ENCODE peak calls at places on chromosomes 1 and 21, in eight cellular contexts. One of them, this sample, is unnamed.
A peak's percentile ranks its signal among the peaks of the same experiment; 100 is the strongest.

GRCh38 chr1:39753132-39754025 is 14.7 kb downstream of the PPIE start:
- DNase-seq in SK-N-SH: no peak
- DNase-seq in brain microvascular endothelial cell: no peak
- DNase-seq in Peyer's patch: no peak
- DNase-seq in PC-3: no peak
- DNase-seq in ovary: no peak
- DNase-seq in CD8-positive, alpha-beta T cell: no peak
- DNase-seq in suprapubic skin: no peak
- DNase-seq in this sample: no peak

GRCh38 chr1:112312315-112312714 is 83.7 kb upstream of the CTTNBP2NL start:
- DNase-seq in SK-N-SH: no peak
- DNase-seq in brain microvascular endothelial cell: no peak
- DNase-seq in Peyer's patch: no peak
- DNase-seq in PC-3: no peak
- DNase-seq in ovary: no peak
- DNase-seq in CD8-positive, alpha-beta T cell: no peak
- DNase-seq in suprapubic skin: no peak
- DNase-seq in this sample: no peak

GRCh38 chr1:115567431-115567830 is 74.3 kb upstream of the VANGL1 start:
- DNase-seq in SK-N-SH: no peak
- DNase-seq in brain microvascular endothelial cell: no peak
- DNase-seq in Peyer's patch: no peak
- DNase-seq in PC-3: no peak
- DNase-seq in ovary: no peak
- DNase-seq in CD8-positive, alpha-beta T cell: no peak
- DNase-seq in suprapubic skin: no peak
- DNase-seq in this sample: no peak

GRCh38 chr1:44217809-44218410 is 4.6 kb downstream of the DMAP1 start:
- DNase-seq in SK-N-SH: peak; percentile 84
- DNase-seq in brain microvascular endothelial cell: peak; percentile 66
- DNase-seq in Peyer's patch: peak; percentile 74
- DNase-seq in PC-3: peak; percentile 81
- DNase-seq in ovary: peak; percentile 60
- DNase-seq in CD8-positive, alpha-beta T cell: peak; percentile 78
- DNase-seq in suprapubic skin: no peak
- DNase-seq in this sample: peak; percentile 80

GRCh38 chr1:163703794-163704193 is 382.0 kb downstream of the NUF2 start:
- DNase-seq in SK-N-SH: no peak
- DNase-seq in brain microvascular endothelial cell: no peak
- DNase-seq in Peyer's patch: no peak
- DNase-seq in PC-3: peak; percentile 69
- DNase-seq in ovary: no peak
- DNase-seq in CD8-positive, alpha-beta T cell: no peak
- DNase-seq in suprapubic skin: no peak
- DNase-seq in this sample: no peak

GRCh38 chr1:203326830-203327683 is 21.7 kb downstream of the BTG2 start:
- DNase-seq in SK-N-SH: peak; percentile 97
- DNase-seq in brain microvascular endothelial cell: peak; percentile 73
- DNase-seq in Peyer's patch: peak; percentile 95
- DNase-seq in PC-3: peak; percentile 94
- DNase-seq in ovary: peak; percentile 95
- DNase-seq in CD8-positive, alpha-beta T cell: peak; percentile 95
- DNase-seq in suprapubic skin: peak; percentile 95
- DNase-seq in this sample: peak; percentile 87

GRCh38 chr1:216456682-216457081 is 33.4 kb upstream of the USH2A start:
- DNase-seq in SK-N-SH: peak; percentile 78
- DNase-seq in brain microvascular endothelial cell: peak; percentile 91
- DNase-seq in Peyer's patch: no peak
- DNase-seq in PC-3: peak; percentile 97
- DNase-seq in ovary: no peak
- DNase-seq in CD8-positive, alpha-beta T cell: no peak
- DNase-seq in suprapubic skin: no peak
- DNase-seq in this sample: no peak

GRCh38 chr1:223001653-223002634 is 141.1 kb downstream of the TLR5 start:
- DNase-seq in SK-N-SH: no peak
- DNase-seq in brain microvascular endothelial cell: no peak
- DNase-seq in Peyer's patch: no peak
- DNase-seq in PC-3: peak; percentile 64
- DNase-seq in ovary: no peak
- DNase-seq in CD8-positive, alpha-beta T cell: no peak
- DNase-seq in suprapubic skin: no peak
- DNase-seq in this sample: no peak

GRCh38 chr1:42692461-42692860 is 10.2 kb downstream of the YBX1 start:
- DNase-seq in SK-N-SH: no peak
- DNase-seq in brain microvascular endothelial cell: no peak
- DNase-seq in Peyer's patch: no peak
- DNase-seq in PC-3: peak; percentile 22
- DNase-seq in ovary: no peak
- DNase-seq in CD8-positive, alpha-beta T cell: no peak
- DNase-seq in suprapubic skin: no peak
- DNase-seq in this sample: no peak

GRCh38 chr1:102431253-102431652 is 434.5 kb upstream of the OLFM3 start:
- DNase-seq in SK-N-SH: no peak
- DNase-seq in brain microvascular endothelial cell: no peak
- DNase-seq in Peyer's patch: no peak
- DNase-seq in PC-3: no peak
- DNase-seq in ovary: no peak
- DNase-seq in CD8-positive, alpha-beta T cell: no peak
- DNase-seq in suprapubic skin: no peak
- DNase-seq in this sample: no peak

GRCh38 chr1:102435483-102435882 is 438.8 kb upstream of the OLFM3 start:
- DNase-seq in SK-N-SH: no peak
- DNase-seq in brain microvascular endothelial cell: no peak
- DNase-seq in Peyer's patch: no peak
- DNase-seq in PC-3: no peak
- DNase-seq in ovary: no peak
- DNase-seq in CD8-positive, alpha-beta T cell: no peak
- DNase-seq in suprapubic skin: no peak
- DNase-seq in this sample: no peak

DNA sequence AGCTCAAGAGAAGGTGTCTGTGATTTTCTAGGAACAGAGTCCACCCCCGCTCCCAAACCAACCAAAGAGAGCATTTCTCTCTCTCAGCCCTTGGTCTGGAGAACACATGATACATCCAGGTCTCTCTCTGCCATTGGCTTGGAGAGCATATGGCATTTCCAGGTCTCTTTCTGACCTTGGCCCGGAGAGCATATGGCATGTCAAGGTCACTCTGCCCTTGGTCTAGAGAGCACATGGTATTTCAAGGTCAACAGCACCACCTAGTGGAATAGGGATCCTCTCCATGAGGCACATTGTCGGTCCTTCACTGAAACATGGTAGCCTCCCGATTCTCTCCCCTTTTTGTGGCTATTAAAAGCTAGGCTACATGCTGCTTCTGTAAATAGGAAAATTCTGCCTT is 437.7 kb upstream of the OLFM3 start:
- DNase-seq in SK-N-SH: peak; percentile 28
- DNase-seq in brain microvascular endothelial cell: no peak
- DNase-seq in Peyer's patch: no peak
- DNase-seq in PC-3: peak; percentile 44
- DNase-seq in ovary: no peak
- DNase-seq in CD8-positive, alpha-beta T cell: no peak
- DNase-seq in suprapubic skin: no peak
- DNase-seq in this sample: no peak
- TF ChIP-seq CTCF in SK-N-SH: peak; percentile 67
- TF ChIP-seq CTCF in brain microvascular endothelial cell: peak; percentile 45
- TF ChIP-seq CTCF in Peyer's patch: no peak
- TF ChIP-seq CTCF in PC-3: peak; percentile 64
- TF ChIP-seq CTCF in ovary: no peak
- TF ChIP-seq CTCF in CD8-positive, alpha-beta T cell: no peak
- TF ChIP-seq CTCF in suprapubic skin: no peak
- TF ChIP-seq CTCF in this sample: peak; percentile 33

DNA sequence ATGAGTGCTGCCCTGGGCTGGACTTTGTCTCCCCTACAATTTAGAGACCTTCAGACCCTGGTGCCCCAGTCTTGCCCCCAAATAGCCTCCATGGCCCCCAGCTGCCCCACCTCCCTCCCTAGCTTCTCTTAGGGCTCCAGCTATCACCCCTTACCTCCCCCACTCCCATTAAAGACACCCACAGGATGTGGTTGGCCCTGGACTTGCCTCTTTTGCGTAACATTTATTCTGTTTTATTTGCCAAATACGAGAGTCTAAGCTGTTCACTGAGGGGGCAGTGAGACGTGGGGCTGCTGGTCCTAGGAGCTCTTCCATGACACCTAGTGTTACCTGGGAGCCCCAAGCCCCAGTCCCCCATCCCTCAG is 4.5 kb downstream of the ZC3H12A start:
- DNase-seq in SK-N-SH: no peak
- DNase-seq in brain microvascular endothelial cell: no peak
- DNase-seq in Peyer's patch: peak; percentile 72
- DNase-seq in PC-3: peak; percentile 46
- DNase-seq in ovary: no peak
- DNase-seq in CD8-positive, alpha-beta T cell: peak; percentile 71
- DNase-seq in suprapubic skin: no peak
- DNase-seq in this sample: no peak
- H3K4me3 ChIP-seq in SK-N-SH: no peak overlapping the region
- H3K4me3 ChIP-seq in brain microvascular endothelial cell: peak overlapping the region; percentile 90
- H3K4me3 ChIP-seq in Peyer's patch: peak overlapping the region; percentile 86
- H3K4me3 ChIP-seq in PC-3: peak overlapping the region; percentile 71
- H3K4me3 ChIP-seq in ovary: peak overlapping the region; percentile 5
- H3K4me3 ChIP-seq in CD8-positive, alpha-beta T cell: peak overlapping the region; percentile 95
- H3K4me3 ChIP-seq in suprapubic skin: peak overlapping the region; percentile 81
- H3K4me3 ChIP-seq in this sample: peak overlapping the region; percentile 17

GRCh38 chr1:210446479-210446878 is 117.8 kb downstream of the HHAT start:
- DNase-seq in SK-N-SH: no peak
- DNase-seq in brain microvascular endothelial cell: peak; percentile 33
- DNase-seq in Peyer's patch: peak; percentile 38
- DNase-seq in PC-3: peak; percentile 24
- DNase-seq in ovary: no peak
- DNase-seq in CD8-positive, alpha-beta T cell: peak; percentile 81
- DNase-seq in suprapubic skin: no peak
- DNase-seq in this sample: no peak
- H3K27ac ChIP-seq in SK-N-SH: no peak overlapping the region
- H3K27ac ChIP-seq in brain microvascular endothelial cell: no peak overlapping the region
- H3K27ac ChIP-seq in Peyer's patch: no peak overlapping the region
- H3K27ac ChIP-seq in PC-3: no peak overlapping the region
- H3K27ac ChIP-seq in ovary: no peak overlapping the region
- H3K27ac ChIP-seq in CD8-positive, alpha-beta T cell: no peak overlapping the region
- H3K27ac ChIP-seq in suprapubic skin: no peak overlapping the region
- H3K27ac ChIP-seq in this sample: no peak overlapping the region

DNA sequence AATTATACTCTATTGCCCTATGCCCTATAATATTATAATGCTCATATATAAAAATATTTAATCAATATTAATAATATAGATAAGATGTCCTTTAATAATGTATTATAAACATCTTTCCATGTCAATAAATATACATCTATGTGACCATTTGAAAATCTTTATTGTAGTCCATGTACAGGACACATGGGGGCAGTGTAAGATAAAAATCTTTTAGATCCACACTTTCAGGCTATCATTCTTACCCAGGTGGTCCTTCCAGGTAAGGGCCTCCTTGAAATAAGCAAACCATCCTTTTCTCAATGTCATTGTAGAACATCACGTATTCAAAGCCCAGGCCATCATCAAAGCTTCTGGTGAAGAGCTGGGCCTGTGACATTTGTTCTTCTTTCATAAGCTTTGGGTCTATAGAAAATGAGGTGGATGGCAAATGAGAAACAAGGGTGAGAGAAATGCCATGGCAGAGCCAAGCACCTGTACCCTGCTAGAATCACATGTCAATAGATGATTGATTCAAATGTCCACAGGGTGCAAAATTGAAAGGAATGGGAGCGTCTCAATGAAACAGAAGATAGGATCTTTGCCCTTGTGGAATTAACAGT is 20.2 kb downstream of the THEM4 start:
- DNase-seq in SK-N-SH: peak; percentile 23
- DNase-seq in brain microvascular endothelial cell: no peak
- DNase-seq in Peyer's patch: no peak
- DNase-seq in PC-3: peak; percentile 62
- DNase-seq in ovary: no peak
- DNase-seq in CD8-positive, alpha-beta T cell: no peak
- DNase-seq in suprapubic skin: no peak
- DNase-seq in this sample: no peak
- TF ChIP-seq CTCF in SK-N-SH: peak; percentile 64
- TF ChIP-seq CTCF in brain microvascular endothelial cell: peak; percentile 37
- TF ChIP-seq CTCF in Peyer's patch: peak; percentile 61
- TF ChIP-seq CTCF in PC-3: peak; percentile 73
- TF ChIP-seq CTCF in ovary: no peak
- TF ChIP-seq CTCF in CD8-positive, alpha-beta T cell: peak; percentile 53
- TF ChIP-seq CTCF in suprapubic skin: no peak
- TF ChIP-seq CTCF in this sample: peak; percentile 48

DNA sequence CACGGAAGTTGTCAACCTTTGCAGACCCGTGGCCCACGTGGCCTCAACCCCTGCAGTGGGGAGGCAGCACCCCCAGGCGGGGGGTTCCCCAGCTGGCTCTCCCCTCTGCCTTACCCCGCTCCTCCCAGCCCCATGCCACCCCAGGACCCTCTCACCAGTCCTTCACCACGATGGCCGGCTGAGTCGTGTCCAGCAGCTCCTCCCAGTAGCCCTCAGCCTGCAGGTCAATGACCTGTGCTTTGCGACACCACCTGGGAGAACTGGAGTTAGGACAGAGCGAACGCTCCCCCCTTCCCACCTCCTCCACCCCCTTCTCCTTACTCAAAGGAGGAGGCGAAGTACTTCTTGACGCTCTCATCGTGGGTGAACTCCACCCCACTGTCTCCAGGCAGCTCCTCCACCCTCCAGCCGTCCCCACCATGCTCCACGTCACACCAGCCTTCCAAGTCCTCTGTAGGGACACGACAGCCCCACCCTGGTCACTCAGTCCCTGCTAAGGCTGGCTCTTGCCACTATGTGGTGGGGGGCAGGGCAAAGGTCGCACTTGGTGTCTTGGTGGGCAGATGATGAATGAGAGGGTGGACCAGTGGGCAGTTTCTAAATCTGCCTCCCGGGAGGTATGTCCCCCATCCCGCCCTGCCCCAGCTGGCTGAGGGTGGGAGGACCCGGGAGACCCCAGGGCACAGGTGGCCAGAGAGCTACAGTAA is 4.5 kb downstream of the FBXO2 start:
- DNase-seq in SK-N-SH: no peak
- DNase-seq in brain microvascular endothelial cell: no peak
- DNase-seq in Peyer's patch: no peak
- DNase-seq in PC-3: no peak
- DNase-seq in ovary: no peak
- DNase-seq in CD8-positive, alpha-beta T cell: no peak
- DNase-seq in suprapubic skin: no peak
- DNase-seq in this sample: no peak
- H3K4me3 ChIP-seq in SK-N-SH: no peak overlapping the region
- H3K4me3 ChIP-seq in brain microvascular endothelial cell: no peak overlapping the region
- H3K4me3 ChIP-seq in Peyer's patch: peak overlapping the region; percentile 34
- H3K4me3 ChIP-seq in PC-3: peak overlapping the region; percentile 33
- H3K4me3 ChIP-seq in ovary: no peak overlapping the region
- H3K4me3 ChIP-seq in CD8-positive, alpha-beta T cell: peak overlapping the region; percentile 25
- H3K4me3 ChIP-seq in suprapubic skin: no peak overlapping the region
- H3K4me3 ChIP-seq in this sample: peak overlapping the region; percentile 38

DNA sequence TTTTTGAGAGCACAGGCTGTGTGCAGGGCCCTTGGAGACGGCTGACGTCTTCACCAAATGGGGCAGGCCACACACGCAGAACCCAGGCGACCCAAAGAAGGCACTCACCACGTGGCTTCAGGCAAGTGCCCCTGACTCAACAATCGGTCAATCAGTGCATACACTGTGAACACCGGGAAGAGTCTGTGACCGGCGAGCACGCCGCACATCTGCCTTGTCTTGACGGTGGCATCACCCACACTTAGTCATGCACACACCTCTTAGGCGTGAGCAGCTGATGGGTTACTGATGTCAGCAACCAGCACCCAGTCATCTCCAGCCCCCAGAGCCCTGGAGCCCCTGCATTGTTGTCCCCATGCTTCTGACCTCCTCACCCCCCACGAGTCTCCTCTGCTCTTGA is 4.9 kb upstream of the LRRC3 start:
- DNase-seq in SK-N-SH: no peak
- DNase-seq in brain microvascular endothelial cell: no peak
- DNase-seq in Peyer's patch: no peak
- DNase-seq in PC-3: no peak
- DNase-seq in ovary: no peak
- DNase-seq in CD8-positive, alpha-beta T cell: no peak
- DNase-seq in suprapubic skin: peak; percentile 47
- DNase-seq in this sample: no peak
- H3K27ac ChIP-seq in SK-N-SH: peak overlapping the region; percentile 92
- H3K27ac ChIP-seq in brain microvascular endothelial cell: no peak overlapping the region
- H3K27ac ChIP-seq in Peyer's patch: no peak overlapping the region
- H3K27ac ChIP-seq in PC-3: no peak overlapping the region
- H3K27ac ChIP-seq in ovary: no peak overlapping the region
- H3K27ac ChIP-seq in CD8-positive, alpha-beta T cell: no peak overlapping the region
- H3K27ac ChIP-seq in suprapubic skin: no peak overlapping the region
- H3K27ac ChIP-seq in this sample: no peak overlapping the region